ENCODE peak calls at places on chromosome X, in seven cellular contexts. K is endothelial cell of umbilical vein, F is vagina, D is breast epithelium, Y is HCT116, S is GM23338, L is spleen. T is an unnamed sample. For H3K4me1, the result is how much of the 10 kb centered on the place peaks cover.

GRCh38 chrX:139647597-139647996 is 60.4 kb downstream of the MCF2 start:
- DNase-seq in K (no peak), F (no peak), D (no peak), Y (no peak), S (no peak), L (no peak), T (no peak)

GRCh38 chrX:136754641-136755040 is 26.1 kb downstream of the ARHGEF6 start:
- DNase-seq in K (no peak), F (no peak), D (peak), Y (no peak), S (no peak), L (peak), T (no peak)

GRCh38 chrX:20067709-20068315 is 48.9 kb downstream of the MAP7D2 start:
- DNase-seq in K (peak), F (no peak), D (peak), Y (peak), S (peak), L (no peak), T (no peak)

GRCh38 chrX:103488332-103488731 is 31.0 kb downstream of the RAB40A start:
- DNase-seq in K (peak), F (no peak), D (no peak), Y (peak), S (peak), L (no peak), T (no peak)

GRCh38 chrX:638482-639131 is 8.0 kb downstream of the SHOX start:
- DNase-seq in K (no peak), F (no peak), D (no peak), Y (no peak), S (peak), L (peak), T (no peak)

GRCh38 chrX:72020204-72020603 is 109.6 kb downstream of the NHSL2 start:
- DNase-seq in K (no peak), F (peak), D (no peak), Y (no peak), S (no peak), L (no peak), T (no peak)

GRCh38 chrX:31318866-31319265 is 247.0 kb upstream of the FTHL17 start:
- DNase-seq in K (no peak), F (no peak), D (no peak), Y (no peak), S (no peak), L (no peak), T (no peak)

GRCh38 chrX:145190801-145191389 is 56.4 kb upstream of the SPANXN1 start:
- DNase-seq in K (no peak), F (no peak), D (no peak), Y (no peak), S (peak), L (no peak), T (no peak)

GRCh38 chrX:66815227-66815626 is 176.3 kb upstream of the EDA2R start:
- DNase-seq in K (no peak), F (no peak), D (no peak), Y (no peak), S (peak), L (no peak), T (no peak)

GRCh38 chrX:119573840-119574393 is 446 bp upstream of the UBE2A start:
- DNase-seq in K (peak), F (no peak), D (no peak), Y (peak), S (peak), L (no peak), T (no peak)

GRCh38 chrX:72100051-72100755 is 31.5 kb downstream of the RTL5 start:
- DNase-seq in K (no peak), F (no peak), D (no peak), Y (no peak), S (no peak), L (no peak), T (no peak)

GRCh38 chrX:264634-265455 is 16.3 kb upstream of the PLCXD1 start:
- DNase-seq in K (no peak), F (no peak), D (peak), Y (no peak), S (no peak), L (peak), T (no peak)

GRCh38 chrX:101394372-101394771 is 3.6 kb downstream of the RPL36A start:
- DNase-seq in K (no peak), F (no peak), D (no peak), Y (no peak), S (no peak), L (no peak), T (no peak)

GRCh38 chrX:101393530-101394305 is 2.9 kb downstream of the RPL36A start:
- DNase-seq in K (no peak), F (no peak), D (no peak), Y (no peak), S (no peak), L (no peak), T (no peak)

GRCh38 chrX:101388604-101389003 is 2.2 kb upstream of the RPL36A start:
- DNase-seq in K (no peak), F (no peak), D (no peak), Y (no peak), S (no peak), L (no peak), T (no peak)

GRCh38 chrX:101390664-101391525 is at the start of gene RPL36A:
- DNase-seq in K (peak), F (no peak), D (peak), Y (peak), S (peak), L (peak), T (peak)

DNA sequence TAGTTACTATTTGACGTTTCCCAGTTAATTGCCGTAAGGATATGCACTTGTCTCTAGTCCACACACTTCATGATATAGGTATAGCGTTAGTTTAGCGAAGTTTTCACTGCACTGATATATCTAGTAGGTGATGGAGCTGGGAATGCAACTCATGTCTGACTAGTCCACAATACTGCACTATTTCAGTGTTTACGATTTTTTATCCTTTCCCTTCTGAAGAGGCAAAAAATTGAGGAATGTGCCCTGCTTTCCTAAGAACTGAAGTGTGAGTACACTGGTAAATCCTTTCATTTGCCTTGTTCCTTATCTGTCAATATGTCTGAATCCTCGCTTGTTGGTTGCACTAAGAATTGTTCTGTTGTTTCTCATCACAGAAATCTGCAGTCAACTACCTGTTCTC is 1.0 kb downstream of the RPL36A start:
- DNase-seq in K (no peak), F (no peak), D (no peak), Y (no peak), S (no peak), L (no peak), T (no peak)
- TF ChIP-seq POLR2AphosphoS5 in K (no peak), F (no peak), D (no peak), Y (no peak), S (no peak), L (no peak), T (no peak)

GRCh38 chrX:12958059-12958458 is 16.9 kb upstream of the TMSB4X start:
- DNase-seq in K (no peak), F (no peak), D (no peak), Y (no peak), S (no peak), L (no peak), T (no peak)
- H3K4me1 ChIP-seq in K (under half), F (under half), D (under half), Y (under half), S (under half), L (half or more), T (under half)

GRCh38 chrX:6738518-6739470 is 203.9 kb upstream of the VCX3A start:
- DNase-seq in K (no peak), F (no peak), D (no peak), Y (no peak), S (no peak), L (no peak), T (no peak)
- H3K4me3 ChIP-seq in K (no peak), F (no peak), D (no peak), Y (no peak), S (no peak), L (no peak), T (no peak)

DNA sequence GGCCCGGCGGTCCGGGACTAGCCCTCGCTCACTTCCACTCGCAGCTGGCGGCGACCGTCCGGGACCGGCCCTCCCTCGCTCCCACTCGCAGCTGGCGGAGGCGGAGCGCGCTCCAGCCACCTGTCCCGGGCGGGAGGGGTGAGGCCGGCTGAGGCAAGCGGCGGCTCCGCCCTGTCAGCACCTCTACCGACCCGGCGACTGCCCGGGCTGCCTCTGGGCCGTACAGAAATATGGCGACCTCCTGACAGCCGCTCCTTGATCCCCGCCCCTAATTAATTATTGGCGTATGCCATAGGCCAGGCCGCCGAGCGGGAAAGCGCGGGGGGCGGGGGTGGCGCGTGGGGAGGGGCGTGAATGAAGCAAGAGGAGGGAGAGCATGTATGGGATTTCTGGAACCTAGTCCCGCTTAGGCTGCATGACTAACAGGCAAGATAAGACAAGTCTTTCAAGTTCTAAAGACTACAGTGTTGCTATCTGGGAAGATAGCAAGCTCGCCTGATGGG is at the start of gene MORC4:
- DNase-seq in K (peak), F (peak), D (peak), Y (peak), S (peak), L (peak), T (peak)
- TF ChIP-seq POLR2AphosphoS5 in K (no peak), F (no peak), D (peak), Y (peak), S (peak), L (peak), T (peak)

GRCh38 chrX:41868392-41868977 is 54.9 kb downstream of the CASK start:
- DNase-seq in K (peak), F (no peak), D (no peak), Y (no peak), S (no peak), L (no peak), T (no peak)

GRCh38 chrX:41875142-41875541 is 48.2 kb downstream of the CASK start:
- DNase-seq in K (no peak), F (no peak), D (no peak), Y (no peak), S (no peak), L (no peak), T (no peak)

GRCh38 chrX:41870719-41871151 is 52.6 kb downstream of the CASK start:
- DNase-seq in K (no peak), F (no peak), D (no peak), Y (no peak), S (no peak), L (no peak), T (peak)
- H3K4me1 ChIP-seq in K (under half), F (under half), D (under half), Y (under half), S (under half), L (under half), T (under half)

T was measured in upper lobe of left lung.